ENCODE peak calls at places on chromosomes 3 and 15, in five cellular contexts. One of them, this sample, is unnamed.

GRCh38 chr3:105466495-105467080 is 99.9 kb downstream of the ALCAM start:
- DNase-seq in astrocyte: peak
- DNase-seq in Caco-2: no peak
- DNase-seq in heart left ventricle: no peak
- DNase-seq in AG09319: no peak
- DNase-seq in this sample: no peak

GRCh38 chr3:52257911-52258310 is 12.4 kb downstream of the PPM1M start:
- DNase-seq in AG09319: no peak
- DNase-seq in heart left ventricle: no peak
- DNase-seq in astrocyte: peak
- DNase-seq in Caco-2: no peak
- DNase-seq in this sample: peak

GRCh38 chr3:119647843-119648575 is 12.4 kb downstream of the POPDC2 start:
- DNase-seq in astrocyte: peak
- DNase-seq in heart left ventricle: no peak
- DNase-seq in AG09319: no peak
- DNase-seq in Caco-2: no peak
- DNase-seq in this sample: peak

GRCh38 chr15:41936649-41937567 is 35.4 kb downstream of the EHD4 start:
- DNase-seq in Caco-2: no peak
- DNase-seq in AG09319: no peak
- DNase-seq in heart left ventricle: peak
- DNase-seq in astrocyte: peak
- DNase-seq in this sample: peak

GRCh38 chr15:85403745-85404144 is 23.3 kb downstream of the AKAP13 start:
- DNase-seq in Caco-2: peak
- DNase-seq in heart left ventricle: no peak
- DNase-seq in astrocyte: peak
- DNase-seq in AG09319: no peak
- DNase-seq in this sample: peak

GRCh38 chr3:65412591-65412990 is 626.1 kb downstream of the MAGI1 start:
- DNase-seq in AG09319: no peak
- DNase-seq in Caco-2: peak
- DNase-seq in heart left ventricle: peak
- DNase-seq in astrocyte: no peak
- DNase-seq in this sample: no peak

GRCh38 chr15:77418341-77419049 is 1.4 kb downstream of the PEAK1 start:
- DNase-seq in heart left ventricle: no peak
- DNase-seq in AG09319: no peak
- DNase-seq in astrocyte: peak
- DNase-seq in Caco-2: no peak
- DNase-seq in this sample: peak

GRCh38 chr3:148791296-148791695 is 36.3 kb upstream of the CPB1 start:
- DNase-seq in Caco-2: no peak
- DNase-seq in astrocyte: peak
- DNase-seq in heart left ventricle: peak
- DNase-seq in AG09319: no peak
- DNase-seq in this sample: no peak

GRCh38 chr3:73604491-73604890 is 20.2 kb downstream of the PDZRN3 start:
- DNase-seq in astrocyte: peak
- DNase-seq in AG09319: no peak
- DNase-seq in heart left ventricle: no peak
- DNase-seq in Caco-2: no peak
- DNase-seq in this sample: no peak

GRCh38 chr15:41607033-41607432 is 48.0 kb downstream of the TYRO3 start:
- DNase-seq in astrocyte: peak
- DNase-seq in Caco-2: no peak
- DNase-seq in heart left ventricle: no peak
- DNase-seq in AG09319: peak
- DNase-seq in this sample: peak

GRCh38 chr3:132180337-132180791 is 136.8 kb upstream of the ACP3 start:
- DNase-seq in heart left ventricle: no peak
- DNase-seq in Caco-2: peak
- DNase-seq in astrocyte: peak
- DNase-seq in AG09319: peak
- DNase-seq in this sample: peak

GRCh38 chr3:187706966-187707365 is 4.6 kb upstream of the RTP2 start:
- DNase-seq in heart left ventricle: peak
- DNase-seq in Caco-2: no peak
- DNase-seq in AG09319: no peak
- DNase-seq in astrocyte: no peak
- DNase-seq in this sample: peak

GRCh38 chr3:33139996-33140395 is 26.2 kb downstream of the CRTAP start:
- DNase-seq in astrocyte: peak
- DNase-seq in heart left ventricle: no peak
- DNase-seq in AG09319: no peak
- DNase-seq in Caco-2: peak
- DNase-seq in this sample: peak

GRCh38 chr3:182238141-182238540 is 526.4 kb downstream of the SOX2 start:
- DNase-seq in AG09319: no peak
- DNase-seq in astrocyte: peak
- DNase-seq in heart left ventricle: peak
- DNase-seq in Caco-2: no peak
- DNase-seq in this sample: no peak

GRCh38 chr3:50502584-50503423 is 630 bp downstream of the CACNA2D2 start:
- DNase-seq in astrocyte: no peak
- DNase-seq in heart left ventricle: no peak
- DNase-seq in Caco-2: no peak
- DNase-seq in AG09319: no peak
- DNase-seq in this sample: no peak

GRCh38 chr3:4355401-4356224 is 52.4 kb downstream of the SETMAR start:
- DNase-seq in astrocyte: no peak
- DNase-seq in AG09319: no peak
- DNase-seq in Caco-2: no peak
- DNase-seq in heart left ventricle: peak
- DNase-seq in this sample: no peak

GRCh38 chr3:52004158-52004787 is 8.6 kb upstream of the RPL29 start:
- DNase-seq in heart left ventricle: peak
- DNase-seq in AG09319: no peak
- DNase-seq in Caco-2: peak
- DNase-seq in astrocyte: no peak
- DNase-seq in this sample: peak

GRCh38 chr3:48507256-48508061 is 3.5 kb upstream of the SHISA5 start:
- DNase-seq in Caco-2: peak
- DNase-seq in heart left ventricle: peak
- DNase-seq in AG09319: no peak
- DNase-seq in astrocyte: peak
- DNase-seq in this sample: peak

GRCh38 chr3:75192065-75192658 is 472.0 kb upstream of the FRG2C start:
- DNase-seq in AG09319: peak
- DNase-seq in astrocyte: no peak
- DNase-seq in heart left ventricle: peak
- DNase-seq in Caco-2: peak
- DNase-seq in this sample: peak

GRCh38 chr15:34304613-34305012 is 33.0 kb downstream of the SLC12A6 start:
- DNase-seq in Caco-2: no peak
- DNase-seq in astrocyte: peak
- DNase-seq in heart left ventricle: no peak
- DNase-seq in AG09319: peak
- DNase-seq in this sample: peak

DNA sequence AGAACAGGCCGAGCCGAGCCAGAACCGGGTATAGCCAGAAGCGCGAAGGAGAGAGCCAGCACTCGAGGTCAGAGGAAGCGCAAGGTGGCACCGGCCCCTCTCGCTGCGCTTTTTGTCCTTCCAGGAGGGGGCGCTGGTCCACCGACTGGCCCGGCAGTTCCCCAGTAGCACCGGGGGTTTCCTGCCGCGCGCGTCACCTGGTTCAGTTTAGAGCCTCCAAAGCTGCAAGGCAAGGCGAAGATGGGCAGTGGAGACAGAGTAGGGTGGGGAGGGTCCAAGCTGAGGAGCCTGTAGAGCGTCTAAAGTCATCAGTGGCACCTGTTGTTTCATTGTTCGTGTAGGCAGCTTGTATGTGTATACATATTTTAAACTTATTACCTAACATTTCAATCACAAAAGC is 7.6 kb upstream of the NR2E3 start:
- DNase-seq in Caco-2: no peak
- DNase-seq in heart left ventricle: no peak
- DNase-seq in AG09319: no peak
- DNase-seq in astrocyte: no peak
- DNase-seq in this sample: no peak
- TF ChIP-seq CTCF in Caco-2: peak
- TF ChIP-seq CTCF in heart left ventricle: no peak
- TF ChIP-seq CTCF in AG09319: peak
- TF ChIP-seq CTCF in astrocyte: no peak
- TF ChIP-seq CTCF in this sample: peak

GRCh38 chr3:170910542-170910941 is 2.1 kb upstream of the EIF5A2 start:
- DNase-seq in astrocyte: no peak
- DNase-seq in AG09319: no peak
- DNase-seq in heart left ventricle: no peak
- DNase-seq in Caco-2: no peak
- DNase-seq in this sample: no peak

GRCh38 chr3:170911051-170911450 is 2.6 kb upstream of the EIF5A2 start:
- DNase-seq in AG09319: no peak
- DNase-seq in astrocyte: no peak
- DNase-seq in heart left ventricle: no peak
- DNase-seq in Caco-2: no peak
- DNase-seq in this sample: no peak

GRCh38 chr3:170909129-170909903 is 879 bp upstream of the EIF5A2 start:
- DNase-seq in Caco-2: peak
- DNase-seq in astrocyte: peak
- DNase-seq in heart left ventricle: no peak
- DNase-seq in AG09319: peak
- DNase-seq in this sample: peak

GRCh38 chr3:170907519-170908234 is 760 bp downstream of the EIF5A2 start:
- DNase-seq in Caco-2: peak
- DNase-seq in AG09319: no peak
- DNase-seq in astrocyte: peak
- DNase-seq in heart left ventricle: no peak
- DNase-seq in this sample: peak

DNA sequence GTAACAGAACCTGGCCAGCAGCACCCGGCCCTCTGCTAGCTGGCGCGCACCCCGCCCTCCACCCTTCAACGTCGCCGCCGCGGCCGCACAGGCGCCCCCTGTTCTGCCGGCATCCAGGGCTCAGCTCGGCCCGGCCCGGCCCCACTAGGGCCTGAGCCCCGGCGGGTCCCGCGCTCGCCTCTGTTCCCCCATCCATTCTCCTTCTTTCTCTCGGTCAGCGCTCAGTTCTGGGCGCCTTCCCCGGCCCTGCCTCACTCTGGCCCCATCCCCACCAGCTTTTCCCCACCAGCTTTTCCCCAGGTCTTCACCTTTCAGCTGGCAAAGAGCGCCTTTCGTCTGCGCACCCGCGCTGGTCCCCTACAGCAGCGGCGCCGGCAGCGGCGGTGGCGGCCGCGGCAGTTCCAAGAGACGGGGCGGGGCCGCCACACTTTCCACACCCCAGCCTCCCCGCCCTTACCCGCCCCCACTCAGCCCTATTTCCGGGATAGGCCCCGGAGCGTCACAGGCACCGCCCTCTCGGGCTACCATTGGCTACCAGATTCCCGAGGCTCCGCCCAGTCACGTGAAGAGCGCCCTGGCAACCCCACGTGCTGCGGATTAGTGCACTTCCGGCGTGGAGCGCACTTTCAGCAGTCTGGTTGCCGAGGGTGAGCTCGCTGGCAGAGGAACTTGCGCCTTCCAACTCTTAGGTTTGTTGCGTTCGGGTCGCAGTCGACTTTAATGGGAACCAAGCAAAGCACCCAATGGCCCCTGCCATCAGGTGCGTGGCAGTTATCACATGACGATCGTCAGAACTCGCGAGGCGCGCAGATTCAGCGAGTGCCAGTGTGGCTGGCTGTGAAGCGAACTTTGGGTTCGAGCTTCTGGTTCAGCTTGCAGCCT is at the start of gene EIF5A2:
- DNase-seq in heart left ventricle: peak
- DNase-seq in Caco-2: peak
- DNase-seq in AG09319: peak
- DNase-seq in astrocyte: peak
- DNase-seq in this sample: peak
- TF ChIP-seq CTCF in heart left ventricle: no peak
- TF ChIP-seq CTCF in Caco-2: no peak
- TF ChIP-seq CTCF in AG09319: no peak
- TF ChIP-seq CTCF in astrocyte: no peak
- TF ChIP-seq CTCF in this sample: no peak

GRCh38 chr3:189512824-189513223 is 118.4 kb upstream of the TP63 start:
- DNase-seq in Caco-2: no peak
- DNase-seq in astrocyte: no peak
- DNase-seq in AG09319: no peak
- DNase-seq in heart left ventricle: no peak
- DNase-seq in this sample: no peak

GRCh38 chr3:189515916-189516531 is 115.2 kb upstream of the TP63 start:
- DNase-seq in AG09319: no peak
- DNase-seq in astrocyte: peak
- DNase-seq in Caco-2: no peak
- DNase-seq in heart left ventricle: no peak
- DNase-seq in this sample: no peak

GRCh38 chr3:189519458-189519857 is 111.7 kb upstream of the TP63 start:
- DNase-seq in astrocyte: no peak
- DNase-seq in AG09319: no peak
- DNase-seq in Caco-2: no peak
- DNase-seq in heart left ventricle: no peak
- DNase-seq in this sample: no peak

GRCh38 chr3:189513281-189514151 is 117.7 kb upstream of the TP63 start:
- DNase-seq in Caco-2: peak
- DNase-seq in heart left ventricle: no peak
- DNase-seq in astrocyte: no peak
- DNase-seq in AG09319: no peak
- DNase-seq in this sample: no peak

DNA sequence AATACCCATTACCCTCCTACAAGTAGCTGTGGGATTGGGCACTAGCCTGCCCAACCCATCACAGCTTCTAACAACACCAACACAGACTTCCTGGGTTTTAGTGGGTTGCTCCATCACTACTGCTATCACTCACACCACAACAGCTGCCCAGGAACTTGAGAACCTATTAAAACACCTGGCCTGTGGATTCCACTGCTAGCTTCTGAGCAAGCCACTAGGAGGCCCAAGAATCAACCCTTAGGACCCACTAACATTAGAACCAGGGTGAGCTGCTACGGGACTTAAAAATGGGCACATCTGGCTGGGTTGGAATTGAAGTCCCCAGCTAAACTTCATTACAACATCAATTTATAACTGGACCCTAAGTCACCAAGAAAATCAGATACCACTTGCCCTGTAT is 113.2 kb upstream of the TP63 start:
- DNase-seq in AG09319: no peak
- DNase-seq in Caco-2: no peak
- DNase-seq in heart left ventricle: no peak
- DNase-seq in astrocyte: no peak
- DNase-seq in this sample: no peak
- TF ChIP-seq CTCF in AG09319: no peak
- TF ChIP-seq CTCF in Caco-2: no peak
- TF ChIP-seq CTCF in heart left ventricle: no peak
- TF ChIP-seq CTCF in astrocyte: no peak
- TF ChIP-seq CTCF in this sample: no peak

GRCh38 chr15:87483468-87483867 is 773.1 kb downstream of the NTRK3 start:
- DNase-seq in AG09319: no peak
- DNase-seq in astrocyte: no peak
- DNase-seq in heart left ventricle: no peak
- DNase-seq in Caco-2: no peak
- DNase-seq in this sample: no peak

GRCh38 chr15:87477056-87477455 is 779.5 kb downstream of the NTRK3 start:
- DNase-seq in AG09319: no peak
- DNase-seq in Caco-2: no peak
- DNase-seq in astrocyte: no peak
- DNase-seq in heart left ventricle: no peak
- DNase-seq in this sample: no peak

GRCh38 chr15:87478688-87479072 is 777.9 kb downstream of the NTRK3 start:
- DNase-seq in Caco-2: no peak
- DNase-seq in heart left ventricle: no peak
- DNase-seq in astrocyte: no peak
- DNase-seq in AG09319: no peak
- DNase-seq in this sample: no peak

GRCh38 chr15:87477759-87478687 is 778.5 kb downstream of the NTRK3 start:
- DNase-seq in Caco-2: peak
- DNase-seq in astrocyte: peak
- DNase-seq in AG09319: no peak
- DNase-seq in heart left ventricle: peak
- DNase-seq in this sample: peak
- TF ChIP-seq CTCF in Caco-2: no peak
- TF ChIP-seq CTCF in astrocyte: peak
- TF ChIP-seq CTCF in AG09319: no peak
- TF ChIP-seq CTCF in heart left ventricle: no peak
- TF ChIP-seq CTCF in this sample: peak

This sample was measured in fibroblast of pulmonary artery.